ENCODE peak calls at places on chromosomes 3 and 15, in five cellular contexts. X is nephron progenitor cell; U is B cell; C is CD8-positive, alpha-beta memory T cell; K is stimulated activated naive CD8-positive, alpha-beta T cell treated with anti-CD3 and anti-CD28 coated beads, Interleukin-15, Interleukin-2, amounts not matched to agents 100 U/mL and 50 U/mL, for 24 hours. F is an unnamed sample.

GRCh38 chr15:66066005-66066404 is 187.5 kb downstream of the MEGF11 start:
- DNase-seq in K (no peak), X (no peak), U (no peak), C (no peak), F (no peak)

GRCh38 chr3:162217603-162218002 is 721.0 kb downstream of the OTOL1 start:
- DNase-seq in C (no peak), U (no peak), K (no peak), X (no peak), F (no peak)

GRCh38 chr3:27360113-27361078 is 8.8 kb downstream of the NEK10 start:
- DNase-seq in X (no peak), U (no peak), K (no peak), C (no peak), F (no peak)

GRCh38 chr3:150421799-150422548 is 13.9 kb downstream of the TSC22D2 start:
- DNase-seq in U (no peak), C (no peak), X (no peak), K (no peak), F (no peak)

GRCh38 chr3:133989931-133990702 is 39.6 kb downstream of the SLCO2A1 start:
- DNase-seq in K (no peak), U (no peak), C (no peak), X (no peak), F (no peak)

GRCh38 chr15:76003364-76003763 is 8.9 kb downstream of the NRG4 start:
- DNase-seq in C (no peak), X (no peak), K (no peak), U (no peak), F (no peak)

GRCh38 chr15:80167936-80168335 is 15.1 kb downstream of the FAH start:
- DNase-seq in K (no peak), U (no peak), C (no peak), X (no peak), F (no peak)

GRCh38 chr3:124859025-124859424 is 28.1 kb downstream of the ITGB5 start:
- DNase-seq in K (no peak), U (no peak), C (no peak), X (no peak), F (no peak)

GRCh38 chr3:126685041-126685440 is 19.0 kb upstream of the CHCHD6 start:
- DNase-seq in X (no peak), K (no peak), U (no peak), C (no peak), F (no peak)

GRCh38 chr15:76398301-76398700 is 61.7 kb downstream of the ISL2 start:
- DNase-seq in U (no peak), K (no peak), X (no peak), C (no peak), F (no peak)

GRCh38 chr3:125116311-125117069 is 60.7 kb upstream of the HEG1 start:
- DNase-seq in C (no peak), X (no peak), U (no peak), K (no peak), F (no peak)

GRCh38 chr3:79767194-79767952 is 425 bp downstream of the ROBO1 start:
- DNase-seq in C (no peak), K (no peak), U (no peak), X (peak; percentile 48), F (no peak)

GRCh38 chr15:46331546-46331945 is 696.7 kb downstream of the SQOR start:
- DNase-seq in K (no peak), U (no peak), C (no peak), X (no peak), F (no peak)

GRCh38 chr15:56241374-56242085 is 2.1 kb downstream of the RFX7 start:
- DNase-seq in K (no peak), U (no peak), C (no peak), X (no peak), F (no peak)

GRCh38 chr15:69987492-69988482 is 109.9 kb downstream of the TLE3 start:
- DNase-seq in U (no peak), X (no peak), K (no peak), C (no peak), F (no peak)

GRCh38 chr15:85771781-85772445 is 22.8 kb downstream of the KLHL25 start:
- DNase-seq in C (no peak), U (no peak), X (no peak), K (no peak), F (no peak)

GRCh38 chr15:39530446-39531342 is 50.2 kb upstream of the THBS1 start:
- DNase-seq in C (no peak), X (no peak), K (no peak), U (no peak), F (no peak)

GRCh38 chr3:70988111-70988510 is 595.4 kb downstream of the FOXP1 start:
- DNase-seq in U (no peak), X (no peak), K (no peak), C (no peak), F (no peak)

GRCh38 chr15:59143281-59143680 is 38.3 kb downstream of the CCNB2 start:
- DNase-seq in U (no peak), K (no peak), C (no peak), X (no peak), F (no peak)

GRCh38 chr3:160006282-160007163 is 17.9 kb downstream of the IL12A start:
- DNase-seq in K (peak; percentile 24), X (peak; percentile 46), U (peak; percentile 30), C (no peak), F (peak; percentile 41)

GRCh38 chr3:89025185-89025584 is 82.2 kb upstream of the EPHA3 start:
- DNase-seq in C (no peak), K (no peak), U (no peak), X (no peak), F (no peak)

GRCh38 chr3:172915911-172916514 is 165.5 kb downstream of the ECT2 start:
- DNase-seq in K (no peak), U (no peak), C (no peak), X (no peak), F (no peak)

GRCh38 chr15:81152799-81153198 is 18.7 kb downstream of the CFAP161 start:
- DNase-seq in C (no peak), K (no peak), X (no peak), U (no peak), F (no peak)

GRCh38 chr3:69541823-69542264 is 156.0 kb upstream of the FRMD4B start:
- DNase-seq in C (no peak), K (no peak), U (no peak), X (no peak), F (peak; percentile 25)

GRCh38 chr3:21718943-21719591 is 31.9 kb downstream of the ZNF385D start:
- DNase-seq in X (no peak), C (no peak), U (no peak), K (no peak), F (no peak)

GRCh38 chr15:29687204-29687768 is 135.0 kb downstream of the TJP1 start:
- DNase-seq in X (no peak), K (no peak), C (no peak), U (no peak), F (no peak)

GRCh38 chr15:99464137-99464536 is 101.6 kb upstream of the MEF2A start:
- DNase-seq in C (no peak), U (no peak), K (no peak), X (no peak), F (no peak)

GRCh38 chr3:48478631-48479555 is 25.1 kb downstream of the SHISA5 start:
- DNase-seq in C (peak; percentile 87), X (no peak), U (peak; percentile 59), K (peak; percentile 62), F (no peak)

GRCh38 chr3:33664195-33664594 is 53.9 kb downstream of the CLASP2 start:
- DNase-seq in U (no peak), C (no peak), X (no peak), K (no peak), F (peak; percentile 7)

GRCh38 chr3:124486324-124486723 is 243.9 kb upstream of the UMPS start:
- DNase-seq in X (no peak), K (no peak), U (no peak), C (no peak), F (no peak)

GRCh38 chr15:42845581-42845980 is 75.0 kb downstream of the TTBK2 start:
- DNase-seq in U (no peak), C (no peak), X (no peak), K (no peak), F (no peak)

GRCh38 chr3:113594066-113594465 is 61.7 kb downstream of the SIDT1 start:
- DNase-seq in X (no peak), C (no peak), U (no peak), K (no peak), F (no peak)

GRCh38 chr3:99473321-99473751 is 165.1 kb upstream of the COL8A1 start:
- DNase-seq in C (no peak), X (no peak), K (no peak), U (no peak), F (no peak)

GRCh38 chr3:15011174-15011573 is 53.9 kb downstream of the MRPS25 start:
- DNase-seq in C (no peak), K (peak; percentile 6), U (no peak), X (no peak), F (no peak)

GRCh38 chr3:127712881-127713771 is 40.4 kb downstream of the ABTB1 start:
- DNase-seq in C (no peak), K (no peak), X (no peak), U (no peak), F (no peak)

GRCh38 chr3:65356331-65357286 is 668.8 kb upstream of the ADAMTS9 start:
- DNase-seq in X (no peak), U (no peak), C (no peak), K (no peak), F (no peak)

GRCh38 chr15:63483521-63484371 is 20.6 kb upstream of the USP3 start:
- DNase-seq in C (no peak), X (no peak), U (no peak), K (no peak), F (no peak)

GRCh38 chr15:95600367-95600766 is 730.1 kb upstream of the NR2F2 start:
- DNase-seq in X (no peak), C (no peak), U (no peak), K (no peak), F (no peak)

GRCh38 chr3:46276497-46277099 is 34.3 kb downstream of the CCR3 start:
- DNase-seq in U (peak; percentile 60), C (peak; percentile 54), K (peak; percentile 81), X (peak; percentile 45), F (peak; percentile 50)